ENCODE peak calls at places on chromosomes 5 and 9, in six cellular contexts. X is A673, B is right atrium auricular region, W is WERI-Rb-1, T is H1, P is cardiac muscle cell. C is an unnamed sample.

GRCh38 chr9:17019398-17019797 is 115.4 kb upstream of the CNTLN start:
- DNase-seq in X (no peak), B (no peak), W (no peak), T (no peak), P (no peak), C (no peak)

GRCh38 chr9:138051586-138052321 is 174.2 kb downstream of the CACNA1B start:
- DNase-seq in X (no peak), B (no peak), W (no peak), T (no peak), P (no peak), C (no peak)

GRCh38 chr5:144189800-144190429 is 19.2 kb downstream of the KCTD16 start:
- DNase-seq in X (no peak), B (no peak), W (no peak), T (no peak), P (no peak), C (peak)

GRCh38 chr5:102511666-102512065 is 12.9 kb upstream of the SLCO6A1 start:
- DNase-seq in X (peak), B (peak), W (no peak), T (no peak), P (no peak), C (peak)

GRCh38 chr5:134267366-134268018 is 41.6 kb upstream of the PPP2CA start:
- DNase-seq in X (peak), B (no peak), W (no peak), T (no peak), P (no peak), C (no peak)

GRCh38 chr5:180602481-180603075 is 11.3 kb upstream of the SCGB3A1 start:
- DNase-seq in X (no peak), B (no peak), W (no peak), T (no peak), P (no peak), C (no peak)

GRCh38 chr9:25350011-25350410 is 328.2 kb downstream of the TUSC1 start:
- DNase-seq in X (no peak), B (no peak), W (no peak), T (no peak), P (no peak), C (no peak)

GRCh38 chr5:59187772-59188347 is 605.0 kb downstream of the RAB3C start:
- DNase-seq in X (no peak), B (no peak), W (peak), T (no peak), P (no peak), C (peak)

GRCh38 chr9:34719021-34719768 is 9.3 kb upstream of the CCL21 start:
- DNase-seq in X (no peak), B (no peak), W (no peak), T (no peak), P (no peak), C (no peak)

GRCh38 chr9:34601883-34602570 is 9.9 kb downstream of the RPP25L start:
- DNase-seq in X (no peak), B (no peak), W (no peak), T (no peak), P (no peak), C (no peak)

GRCh38 chr5:133251296-133252132 is 199.7 kb downstream of the HSPA4 start:
- DNase-seq in X (no peak), B (no peak), W (no peak), T (no peak), P (no peak), C (no peak)

GRCh38 chr9:7104625-7105024 is 346.9 kb downstream of the KDM4C start:
- DNase-seq in X (no peak), B (no peak), W (no peak), T (no peak), P (peak), C (no peak)

GRCh38 chr9:135075234-135076142 is 12.0 kb upstream of the OLFM1 start:
- DNase-seq in X (peak), B (no peak), W (peak), T (peak), P (peak), C (no peak)

DNA sequence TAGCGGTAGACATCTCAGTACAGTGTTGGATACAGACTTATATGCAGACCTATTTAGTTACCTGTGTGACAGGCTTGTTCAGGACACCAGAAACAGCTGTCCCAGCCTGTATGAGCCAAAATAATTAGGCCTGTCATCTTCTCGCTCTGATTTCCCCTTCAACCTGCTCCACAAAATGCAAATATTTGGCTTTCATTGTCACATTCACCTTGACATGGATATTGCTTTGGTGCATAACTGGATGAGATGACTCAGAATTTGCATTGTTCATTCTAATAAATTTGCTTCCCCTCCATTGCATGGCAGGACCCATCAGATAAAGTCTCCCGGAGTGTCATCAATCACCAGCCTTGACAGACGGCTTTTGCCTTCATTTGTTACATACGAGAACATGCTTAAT is 413.2 kb upstream of the IRX1 start:
- DNase-seq in X (no peak), B (no peak), W (no peak), T (no peak), P (no peak), C (no peak)
- TF ChIP-seq CTCF in X (no peak), B (no peak), W (no peak), T (no peak), P (no peak), C (no peak)

GRCh38 chr5:14871573-14872069 is at the start of gene ANKH:
- DNase-seq in X (peak), B (peak), W (peak), T (peak), P (peak), C (peak)
- H3K27ac ChIP-seq in X (no peak), B (peak), W (peak), T (no peak), P (peak), C (peak)

GRCh38 chr9:94610181-94610591 is 16.6 kb upstream of the FBP2 start:
- DNase-seq in X (no peak), B (no peak), W (no peak), T (no peak), P (peak), C (no peak)

GRCh38 chr9:94611638-94612068 is 18.0 kb upstream of the FBP2 start:
- DNase-seq in X (no peak), B (no peak), W (no peak), T (no peak), P (no peak), C (no peak)

GRCh38 chr9:94612071-94612470 is 18.4 kb upstream of the FBP2 start:
- DNase-seq in X (no peak), B (no peak), W (no peak), T (no peak), P (no peak), C (no peak)

GRCh38 chr9:94607340-94607695 is 13.7 kb upstream of the FBP2 start:
- DNase-seq in X (no peak), B (no peak), W (no peak), T (no peak), P (no peak), C (no peak)

DNA sequence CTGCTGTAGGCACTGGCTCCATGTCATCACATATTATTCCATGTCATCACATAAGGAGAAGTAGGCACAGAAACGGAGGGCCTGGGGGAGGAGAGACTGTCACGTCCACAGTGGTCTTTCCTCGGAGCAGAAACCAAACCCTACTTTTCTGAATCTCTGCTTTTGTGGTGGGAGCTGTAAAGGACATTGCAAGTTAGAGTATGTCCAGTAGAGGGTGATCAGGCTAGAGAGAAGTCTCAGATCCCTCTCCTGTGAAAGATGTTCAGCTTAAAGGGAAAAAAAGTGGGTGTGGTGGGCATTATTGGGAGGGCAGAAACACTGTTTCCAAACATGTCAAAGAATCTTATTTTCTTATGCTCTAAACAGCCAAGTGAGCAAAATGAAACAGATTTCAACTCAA is 19.4 kb upstream of the FBP2 start:
- DNase-seq in X (no peak), B (no peak), W (no peak), T (no peak), P (no peak), C (no peak)
- TF ChIP-seq CTCF in X (no peak), B (no peak), W (no peak), T (peak), P (peak), C (peak)

GRCh38 chr5:149138182-149138923 is 2.9 kb upstream of the ABLIM3 start:
- DNase-seq in X (no peak), B (no peak), W (no peak), T (no peak), P (no peak), C (no peak)
- H3K27ac ChIP-seq in X (no peak), B (peak), W (no peak), T (no peak), P (no peak), C (no peak)

DNA sequence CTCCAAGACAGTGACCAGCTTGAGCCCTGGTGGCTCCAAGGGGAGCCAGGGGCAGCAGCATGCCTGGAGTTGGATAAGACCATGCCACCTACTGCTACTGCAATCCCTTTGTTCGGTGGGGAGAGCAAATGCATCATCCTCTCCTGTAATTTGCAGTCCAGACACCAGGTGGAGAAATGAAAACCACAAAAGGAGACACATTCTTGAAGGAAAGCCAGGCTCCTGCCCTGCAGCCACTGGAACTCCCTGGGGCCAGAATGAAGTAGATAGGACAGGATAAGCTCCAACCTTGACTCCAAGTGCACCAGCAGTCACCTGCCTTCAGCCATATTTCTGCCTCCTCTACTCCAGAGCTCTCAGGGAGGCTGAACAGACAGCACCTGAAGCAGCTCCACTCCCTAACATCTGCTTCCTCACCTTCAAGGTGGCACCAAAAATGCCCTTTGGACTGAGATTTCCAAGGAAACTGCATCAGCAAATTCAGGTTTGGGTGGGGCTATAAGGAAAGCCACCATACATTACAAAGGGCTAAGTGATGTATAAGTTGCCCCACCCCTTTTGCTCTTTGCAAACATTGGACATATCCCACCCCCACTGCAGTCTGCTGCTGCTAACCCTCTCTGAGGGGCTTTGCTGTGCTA is 65.0 kb upstream of the IQGAP2 start:
- DNase-seq in X (peak), B (no peak), W (peak), T (peak), P (peak), C (peak)
- TF ChIP-seq CTCF in X (peak), B (no peak), W (peak), T (peak), P (peak), C (peak)

GRCh38 chr9:81476808-81477207 is 212.5 kb downstream of the TLE1 start:
- DNase-seq in X (no peak), B (no peak), W (no peak), T (no peak), P (no peak), C (no peak)
- H3K27ac ChIP-seq in X (no peak), B (no peak), W (no peak), T (no peak), P (no peak), C (no peak)

GRCh38 chr5:114296191-114296590 is 65.7 kb upstream of the KCNN2 start:
- DNase-seq in X (no peak), B (no peak), W (no peak), T (no peak), P (no peak), C (no peak)
- TF ChIP-seq CTCF in X (no peak), B (no peak), W (no peak), T (no peak), P (no peak), C (no peak)

C was measured in brain microvascular endothelial cell.